ENCODE peak calls at places on chromosomes 6 and 20, in seven cellular contexts. A, G, I, Z, K, O and M are unnamed samples.

GRCh38 chr6:110481081-110481480 is 4.7 kb upstream of the SLC22A16 start:
- DNase-seq in Z (no peak), I (no peak), A (no peak), O (no peak), K (no peak), G (no peak), M (no peak)

GRCh38 chr6:3911614-3912336 is 62.6 kb downstream of the FAM50B start:
- DNase-seq in O (no peak), A (no peak), K (peak; percentile 75), I (no peak), Z (peak; percentile 60), G (no peak), M (no peak)

GRCh38 chr6:44400572-44400971 is 13.1 kb downstream of the CDC5L start:
- DNase-seq in I (no peak), Z (no peak), K (no peak), A (no peak), G (no peak), O (no peak), M (no peak)

GRCh38 chr6:149471801-149472200 is 13.0 kb downstream of the ZC3H12D start:
- DNase-seq in K (no peak), A (no peak), I (no peak), G (no peak), Z (no peak), O (no peak), M (no peak)

GRCh38 chr6:22828179-22829062 is 259.1 kb downstream of the HDGFL1 start:
- DNase-seq in A (no peak), G (no peak), Z (peak; percentile 78), I (peak; percentile 10), O (no peak), K (peak; percentile 89), M (no peak)

GRCh38 chr6:56314683-56315523 is 67.5 kb upstream of the COL21A1 start:
- DNase-seq in K (peak; percentile 50), G (peak; percentile 28), A (no peak), I (peak; percentile 58), Z (no peak), O (no peak), M (no peak)

GRCh38 chr6:164005312-164005711 is 590.8 kb downstream of the QKI start:
- DNase-seq in G (no peak), I (no peak), A (no peak), K (no peak), Z (no peak), O (no peak), M (no peak)

GRCh38 chr6:151242420-151242841 is 2.7 kb downstream of the AKAP12 start:
- DNase-seq in I (no peak), G (no peak), A (no peak), O (no peak), Z (no peak), K (no peak), M (no peak)

GRCh38 chr6:509676-510075 is 118.1 kb downstream of the IRF4 start:
- DNase-seq in G (no peak), A (no peak), I (no peak), Z (no peak), O (no peak), K (no peak), M (no peak)

GRCh38 chr20:9144643-9145042 is 75.8 kb downstream of the PLCB4 start:
- DNase-seq in O (no peak), A (no peak), K (no peak), I (no peak), Z (no peak), G (no peak), M (no peak)

GRCh38 chr6:89310929-89311328 is 4.2 kb downstream of the GABRR2 start:
- DNase-seq in G (no peak), K (peak; percentile 53), I (no peak), A (no peak), O (no peak), Z (no peak), M (no peak)

GRCh38 chr20:58447733-58448391 is 58.8 kb downstream of the VAPB start:
- DNase-seq in Z (peak; percentile 37), K (peak; percentile 71), G (peak; percentile 37), O (peak; percentile 59), A (peak; percentile 39), I (peak; percentile 72), M (peak; percentile 53)

GRCh38 chr20:31570735-31571617 is 34.1 kb upstream of the ID1 start:
- DNase-seq in A (no peak), I (no peak), K (peak; percentile 55), O (no peak), G (no peak), Z (peak; percentile 76), M (no peak)